ENCODE peak calls at places on chromosomes 5 and 9, in seven cellular contexts. B, K, Z, W, I, N and O are unnamed samples. For H3K27me3, the result is how much of the 10 kb centered on the place peaks cover.

GRCh38 chr9:11312976-11313375 is 700.2 kb upstream of the PTPRD start:
- DNase-seq in B (no peak), K (no peak), Z (peak), W (no peak), I (no peak), N (no peak), O (no peak)

GRCh38 chr5:6703791-6704190 is 9.4 kb upstream of the TENT4A start:
- DNase-seq in B (no peak), K (peak), Z (no peak), W (no peak), I (no peak), N (no peak), O (no peak)

GRCh38 chr5:163735069-163735468 is 229.7 kb downstream of the MAT2B start:
- DNase-seq in B (no peak), K (no peak), Z (no peak), W (no peak), I (no peak), N (no peak), O (no peak)

GRCh38 chr5:10875201-10875768 is 114.3 kb upstream of the DAP start:
- DNase-seq in B (no peak), K (no peak), Z (no peak), W (no peak), I (no peak), N (no peak), O (no peak)

GRCh38 chr9:33234511-33235467 is 5.2 kb upstream of the SPINK4 start:
- DNase-seq in B (peak), K (no peak), Z (no peak), W (no peak), I (no peak), N (peak), O (no peak)

GRCh38 chr5:16937023-16937379 is 913 bp upstream of the MYO10 start:
- DNase-seq in B (no peak), K (no peak), Z (no peak), W (no peak), I (no peak), N (peak), O (no peak)

GRCh38 chr5:55055183-55055582 is 31.1 kb downstream of the GZMK start:
- DNase-seq in B (no peak), K (no peak), Z (no peak), W (no peak), I (no peak), N (no peak), O (no peak)

GRCh38 chr9:69385474-69386091 is 60.6 kb downstream of the ENTREP1 start:
- DNase-seq in B (no peak), K (no peak), Z (no peak), W (no peak), I (no peak), N (peak), O (no peak)

GRCh38 chr5:127351418-127351817 is 60.8 kb downstream of the MEGF10 start:
- DNase-seq in B (peak), K (peak), Z (no peak), W (no peak), I (no peak), N (no peak), O (no peak)

GRCh38 chr5:55541056-55541635 is 6.4 kb upstream of the PLPP1 start:
- DNase-seq in B (no peak), K (no peak), Z (no peak), W (no peak), I (no peak), N (no peak), O (no peak)

GRCh38 chr9:134175808-134176598 is 11.6 kb upstream of the RNU6ATAC start:
- DNase-seq in B (peak), K (no peak), Z (no peak), W (no peak), I (peak), N (no peak), O (peak)

GRCh38 chr5:135232958-135233357 is 166.1 kb downstream of the MACROH2A1 start:
- DNase-seq in B (peak), K (no peak), Z (no peak), W (no peak), I (no peak), N (no peak), O (no peak)

GRCh38 chr5:79806741-79807140 is 117.1 kb downstream of the CMYA5 start:
- DNase-seq in B (no peak), K (peak), Z (no peak), W (no peak), I (no peak), N (no peak), O (no peak)

GRCh38 chr5:78929833-78930232 is 55.3 kb downstream of the ARSB start:
- DNase-seq in B (no peak), K (no peak), Z (no peak), W (no peak), I (no peak), N (peak), O (no peak)

GRCh38 chr5:102421647-102422046 is 77.2 kb downstream of the SLCO6A1 start:
- DNase-seq in B (no peak), K (no peak), Z (peak), W (no peak), I (peak), N (no peak), O (no peak)

GRCh38 chr5:59173568-59173967 is 590.7 kb downstream of the RAB3C start:
- DNase-seq in B (peak), K (peak), Z (no peak), W (no peak), I (no peak), N (no peak), O (no peak)

GRCh38 chr9:27765266-27765665 is 192.0 kb upstream of the C9orf72 start:
- DNase-seq in B (no peak), K (peak), Z (no peak), W (no peak), I (no peak), N (peak), O (no peak)

GRCh38 chr5:180137401-180138213 is 66.0 kb upstream of the RNF130 start:
- DNase-seq in B (peak), K (no peak), Z (peak), W (no peak), I (no peak), N (no peak), O (no peak)

GRCh38 chr5:157335534-157336422 is 69.9 kb downstream of the CYFIP2 start:
- DNase-seq in B (peak), K (no peak), Z (no peak), W (no peak), I (no peak), N (peak), O (no peak)

GRCh38 chr9:108254236-108254635 is 601.5 kb downstream of the ACTL7B start:
- DNase-seq in B (no peak), K (peak), Z (no peak), W (no peak), I (no peak), N (peak), O (no peak)

GRCh38 chr9:93557366-93558137 is 18.8 kb upstream of the PHF2 start:
- DNase-seq in B (no peak), K (no peak), Z (no peak), W (no peak), I (no peak), N (no peak), O (no peak)

GRCh38 chr9:69054989-69055388 is 19.4 kb downstream of the FXN start:
- DNase-seq in B (no peak), K (no peak), Z (no peak), W (no peak), I (no peak), N (no peak), O (no peak)

DNA sequence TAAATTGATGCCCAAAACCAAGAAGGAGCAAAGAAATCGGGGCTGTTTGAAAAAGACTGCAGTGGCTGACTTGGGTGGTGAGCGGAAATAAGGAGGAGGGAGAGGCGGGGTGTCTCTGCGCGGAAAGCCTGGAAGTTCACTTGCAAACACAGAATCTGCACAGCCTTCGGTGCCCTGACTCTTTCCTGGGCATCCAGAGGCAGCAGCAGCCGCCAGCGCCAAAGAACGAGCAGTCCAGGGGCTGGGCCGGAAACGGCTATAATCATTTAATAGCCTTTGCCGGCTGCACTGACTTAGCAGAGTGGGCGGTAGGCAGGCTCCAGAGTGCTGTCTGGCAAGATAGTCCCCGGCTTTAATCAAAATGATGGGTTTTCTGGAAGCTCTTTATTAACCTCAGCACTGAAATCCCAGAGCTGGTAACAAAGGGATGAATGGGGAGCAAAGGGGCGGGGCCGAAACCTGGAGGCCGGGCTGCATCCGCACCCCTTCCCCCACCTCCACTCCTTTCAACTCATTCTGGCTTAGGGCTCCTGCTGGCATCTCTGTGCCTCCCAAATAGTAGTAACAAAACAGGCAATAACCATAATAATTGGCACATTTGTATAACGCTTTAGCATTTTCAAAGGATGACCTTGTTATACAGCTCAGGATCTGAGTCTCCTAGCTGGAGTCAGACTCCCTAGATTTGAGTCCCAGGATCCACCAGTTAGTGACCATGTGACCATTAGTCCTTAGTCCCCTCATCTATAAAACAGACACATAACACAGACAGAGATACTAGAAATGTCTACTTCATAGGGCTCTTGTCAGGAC is 35.8 kb downstream of the PCDHAC2 start:
- DNase-seq in B (no peak), K (peak), Z (peak), W (peak), I (peak), N (peak), O (no peak)
- H3K4me3 ChIP-seq in B (no peak), K (peak), Z (no peak), W (peak), I (peak), N (peak), O (no peak)

GRCh38 chr5:66796306-66797292 is 200.4 kb downstream of the MAST4 start:
- DNase-seq in B (no peak), K (peak), Z (no peak), W (no peak), I (peak), N (no peak), O (no peak)
- TF ChIP-seq CTCF in B (peak), K (peak), Z (no peak), W (no peak), I (no peak), N (peak), O (no peak)

GRCh38 chr5:88688242-88688959 is 194.6 kb downstream of the MEF2C start:
- DNase-seq in B (peak), K (no peak), Z (no peak), W (no peak), I (no peak), N (no peak), O (no peak)

GRCh38 chr5:88688981-88689661 is 193.9 kb downstream of the MEF2C start:
- DNase-seq in B (no peak), K (no peak), Z (no peak), W (no peak), I (no peak), N (no peak), O (no peak)

GRCh38 chr5:88686077-88686541 is 196.9 kb downstream of the MEF2C start:
- DNase-seq in B (peak), K (no peak), Z (no peak), W (no peak), I (no peak), N (no peak), O (no peak)

GRCh38 chr5:88687253-88687955 is 195.6 kb downstream of the MEF2C start:
- DNase-seq in B (peak), K (no peak), Z (no peak), W (no peak), I (no peak), N (no peak), O (no peak)

DNA sequence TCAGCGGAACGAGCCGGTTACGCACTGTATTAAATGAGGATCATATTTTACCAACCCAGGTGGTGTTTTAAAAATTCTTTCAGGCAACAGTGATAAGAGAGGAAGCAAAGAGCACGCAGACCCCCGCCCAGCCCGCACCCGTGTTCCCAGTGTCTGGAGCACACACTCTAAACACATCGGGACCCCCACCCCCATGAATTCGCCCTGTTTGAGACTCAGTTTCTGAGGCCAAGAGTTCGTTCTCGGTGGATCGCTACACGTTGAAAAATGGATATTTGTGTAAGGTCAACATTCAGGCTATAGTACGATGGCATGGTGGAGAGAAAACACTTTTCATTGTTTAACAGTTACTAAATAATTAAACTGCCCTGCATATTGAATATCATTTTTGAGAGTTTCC is 196.2 kb downstream of the MEF2C start:
- DNase-seq in B (no peak), K (no peak), Z (no peak), W (no peak), I (no peak), N (no peak), O (no peak)
- H3K27me3 ChIP-seq in B (half or more), K (half or more), Z (under half), W (half or more), I (half or more), N (half or more), O (half or more)

GRCh38 chr5:72121753-72122445 is 14.6 kb downstream of the MAP1B start:
- DNase-seq in B (no peak), K (no peak), Z (no peak), W (no peak), I (no peak), N (no peak), O (no peak)
- H3K4me3 ChIP-seq in B (no peak), K (no peak), Z (no peak), W (no peak), I (no peak), N (no peak), O (no peak)

GRCh38 chr5:38384396-38384795 is 126.0 kb downstream of the EGFLAM start:
- DNase-seq in B (no peak), K (no peak), Z (no peak), W (no peak), I (no peak), N (no peak), O (no peak)

GRCh38 chr5:38383701-38384100 is 125.3 kb downstream of the EGFLAM start:
- DNase-seq in B (no peak), K (no peak), Z (no peak), W (no peak), I (no peak), N (no peak), O (no peak)

GRCh38 chr5:38380522-38380921 is 122.2 kb downstream of the EGFLAM start:
- DNase-seq in B (no peak), K (no peak), Z (no peak), W (no peak), I (no peak), N (no peak), O (no peak)

GRCh38 chr5:38381361-38381760 is 123.0 kb downstream of the EGFLAM start:
- DNase-seq in B (no peak), K (no peak), Z (no peak), W (no peak), I (no peak), N (no peak), O (no peak)

DNA sequence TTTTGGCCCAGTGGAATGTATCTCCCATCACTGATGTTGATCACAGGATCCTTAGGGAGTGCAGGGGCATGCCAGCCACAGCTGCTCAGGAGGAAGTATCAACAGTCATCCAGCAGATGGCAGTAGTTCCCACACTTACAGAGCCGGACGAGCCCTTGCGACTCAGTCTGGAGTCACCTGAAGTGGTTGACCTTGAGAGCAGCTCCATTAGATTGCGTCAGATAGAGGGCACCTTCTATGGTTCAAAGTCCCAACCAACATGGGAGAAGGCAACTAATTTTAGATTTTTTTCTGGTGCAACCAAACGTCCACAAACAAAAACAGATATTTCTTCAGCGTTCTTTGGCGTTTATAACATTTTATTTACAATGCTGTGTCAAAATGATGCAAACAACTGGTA is 124.5 kb downstream of the EGFLAM start:
- DNase-seq in B (peak), K (peak), Z (peak), W (peak), I (no peak), N (peak), O (peak)
- TF ChIP-seq CTCF in B (peak), K (peak), Z (peak), W (peak), I (peak), N (peak), O (peak)

DNA sequence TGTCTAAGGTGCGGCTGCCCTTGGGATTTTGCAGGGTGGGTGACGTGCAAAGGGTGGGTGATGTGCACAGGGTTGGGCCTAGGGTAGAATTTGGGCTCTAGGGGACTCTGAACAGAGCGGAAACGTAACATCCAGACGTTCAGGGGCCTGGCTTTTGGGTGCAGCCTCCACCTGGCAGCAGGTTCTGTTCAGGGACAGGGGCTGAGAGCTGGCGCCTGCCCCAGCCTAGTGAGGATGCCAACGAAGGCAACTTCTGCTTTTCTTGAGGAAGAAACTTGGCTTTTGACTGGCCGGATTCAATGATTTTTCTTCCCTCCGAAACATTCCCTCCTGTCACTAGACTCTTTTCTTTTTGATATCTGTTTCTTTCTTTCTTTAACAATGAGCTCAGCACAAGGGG is 38.7 kb upstream of the SLC6A19 start:
- DNase-seq in B (no peak), K (no peak), Z (no peak), W (no peak), I (peak), N (no peak), O (no peak)
- H3K27me3 ChIP-seq in B (under half), K (under half), Z (under half), W (under half), I (under half), N (under half), O (under half)